ENCODE peak calls at places on chromosomes 11 and 22, in five cellular contexts. U, X, C, N and D are unnamed samples.

GRCh38 chr11:47233989-47234668 is 14.5 kb downstream of the ACP2 start:
- DNase-seq in U (no peak), X (peak), C (no peak), N (peak), D (no peak)

GRCh38 chr11:116835042-116835772 is 2.2 kb downstream of the APOA1 start:
- DNase-seq in U (no peak), X (peak), C (no peak), N (peak), D (no peak)

GRCh38 chr11:76782526-76783293 is 446 bp upstream of the TSKU start:
- DNase-seq in U (peak), X (peak), C (peak), N (peak), D (peak)

GRCh38 chr11:15852179-15852578 is 504.2 kb downstream of the SOX6 start:
- DNase-seq in U (peak), X (no peak), C (no peak), N (peak), D (no peak)

GRCh38 chr22:30325065-30325720 is 1.5 kb downstream of the TBC1D10A start:
- DNase-seq in U (peak), X (no peak), C (peak), N (peak), D (no peak)

GRCh38 chr11:1827095-1827797 is 7.5 kb upstream of the SYT8 start:
- DNase-seq in U (peak), X (no peak), C (peak), N (peak), D (peak)

GRCh38 chr11:1157645-1158591 is at the start of gene MUC5AC:
- DNase-seq in U (peak), X (peak), C (no peak), N (no peak), D (peak)

GRCh38 chr11:132312161-132312560 is 941.7 kb downstream of the NTM start:
- DNase-seq in U (no peak), X (no peak), C (no peak), N (peak), D (no peak)

GRCh38 chr11:66789097-66789890 is 53.9 kb upstream of the RCE1 start:
- DNase-seq in U (no peak), X (no peak), C (no peak), N (no peak), D (no peak)

GRCh38 chr22:37167981-37168647 is 18.4 kb upstream of the IL2RB start:
- DNase-seq in U (no peak), X (no peak), C (no peak), N (no peak), D (peak)

GRCh38 chr11:127996825-127997224 is 590.5 kb downstream of the ETS1 start:
- DNase-seq in U (no peak), X (no peak), C (no peak), N (peak), D (no peak)

GRCh38 chr11:102196816-102197215 is 86.6 kb downstream of the YAP1 start:
- DNase-seq in U (no peak), X (no peak), C (no peak), N (peak), D (no peak)

GRCh38 chr11:129391864-129392263 is 16.2 kb downstream of the BARX2 start:
- DNase-seq in U (no peak), X (no peak), C (no peak), N (no peak), D (no peak)

GRCh38 chr11:95977534-95978174 is 53.7 kb upstream of the MTMR2 start:
- DNase-seq in U (peak), X (no peak), C (no peak), N (peak), D (no peak)

GRCh38 chr22:19941365-19942070 is at the start of the genes COMT and TXNRD2:
- DNase-seq in U (peak), X (no peak), C (peak), N (peak), D (peak)

GRCh38 chr11:117819096-117820040 is 5.2 kb downstream of the FXYD2 start:
- DNase-seq in U (peak), X (peak), C (peak), N (peak), D (peak)

GRCh38 chr11:6629892-6630631 is 10.8 kb upstream of the TPP1 start:
- DNase-seq in U (no peak), X (peak), C (no peak), N (no peak), D (no peak)

GRCh38 chr11:130300567-130300966 is 14.2 kb downstream of the ZBTB44 start:
- DNase-seq in U (no peak), X (no peak), C (no peak), N (no peak), D (no peak)

GRCh38 chr11:64644348-64645242 is 53.6 kb downstream of the SLC22A12 start:
- DNase-seq in U (no peak), X (peak), C (no peak), N (no peak), D (no peak)

GRCh38 chr22:19643448-19644313 is 70.6 kb upstream of the SEPTIN5 start:
- DNase-seq in U (no peak), X (peak), C (no peak), N (no peak), D (no peak)

GRCh38 chr11:18775492-18776292 is 15.9 kb downstream of the PTPN5 start:
- DNase-seq in U (peak), X (peak), C (peak), N (peak), D (no peak)

GRCh38 chr11:111663820-111664219 is 61.6 kb downstream of the SIK2 start:
- DNase-seq in U (peak), X (no peak), C (peak), N (peak), D (peak)

GRCh38 chr11:7657306-7658025 is 15.8 kb downstream of the CYB5R2 start:
- DNase-seq in U (peak), X (peak), C (peak), N (peak), D (peak)

GRCh38 chr11:27860811-27861210 is 160.6 kb upstream of the BDNF start:
- DNase-seq in U (no peak), X (no peak), C (no peak), N (no peak), D (no peak)

GRCh38 chr11:32385998-32386397 is 49.3 kb downstream of the WT1 start:
- DNase-seq in U (peak), X (peak), C (no peak), N (peak), D (no peak)

GRCh38 chr11:56103210-56103737 is at the start of gene OR8H2:
- DNase-seq in U (no peak), X (no peak), C (no peak), N (no peak), D (no peak)

GRCh38 chr11:44349328-44349727 is 39.4 kb upstream of the ALX4 start:
- DNase-seq in U (no peak), X (no peak), C (no peak), N (no peak), D (no peak)

GRCh38 chr11:44345781-44346180 is 35.8 kb upstream of the ALX4 start:
- DNase-seq in U (no peak), X (no peak), C (no peak), N (no peak), D (no peak)

GRCh38 chr11:44348721-44349120 is 38.8 kb upstream of the ALX4 start:
- DNase-seq in U (no peak), X (no peak), C (no peak), N (no peak), D (no peak)

GRCh38 chr11:44348114-44348513 is 38.2 kb upstream of the ALX4 start:
- DNase-seq in U (no peak), X (no peak), C (no peak), N (no peak), D (no peak)

GRCh38 chr11:44346983-44347382 is 37.0 kb upstream of the ALX4 start:
- DNase-seq in U (no peak), X (no peak), C (no peak), N (no peak), D (no peak)
- TF ChIP-seq CTCF in U (no peak), X (no peak), C (no peak), N (no peak), D (no peak)

GRCh38 chr22:47409501-47410275 is 647.2 kb downstream of the TBC1D22A start:
- DNase-seq in U (no peak), X (no peak), C (no peak), N (no peak), D (no peak)

GRCh38 chr22:47407626-47408025 is 645.2 kb downstream of the TBC1D22A start:
- DNase-seq in U (no peak), X (no peak), C (no peak), N (no peak), D (no peak)

GRCh38 chr22:47408409-47408808 is 646.0 kb downstream of the TBC1D22A start:
- DNase-seq in U (no peak), X (no peak), C (no peak), N (no peak), D (no peak)

GRCh38 chr22:47406180-47406723 is 643.8 kb downstream of the TBC1D22A start:
- DNase-seq in U (no peak), X (no peak), C (no peak), N (no peak), D (no peak)

DNA sequence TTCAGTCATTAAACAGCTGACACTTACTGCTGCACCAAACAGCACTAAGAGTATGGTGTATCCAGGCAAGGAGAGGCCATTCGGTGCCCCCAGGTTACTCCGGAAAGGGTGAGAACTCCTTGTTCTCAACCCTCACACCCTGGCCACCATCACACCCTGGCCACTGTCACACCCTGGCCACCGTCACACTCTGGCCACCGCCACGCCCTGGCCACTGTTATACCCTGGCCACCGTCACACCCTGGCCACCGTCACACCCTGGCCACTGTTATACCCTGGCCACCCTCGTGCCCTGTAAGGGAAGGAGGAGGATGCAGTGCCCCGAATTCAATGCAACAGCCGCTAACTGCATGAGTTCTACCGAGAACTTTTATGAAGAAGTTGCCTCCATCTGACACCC is 644.4 kb downstream of the TBC1D22A start:
- DNase-seq in U (no peak), X (no peak), C (no peak), N (no peak), D (no peak)
- TF ChIP-seq CTCF in U (no peak), X (no peak), C (no peak), N (no peak), D (no peak)

GRCh38 chr22:24975125-24975640 is 22.7 kb downstream of the KIAA1671 start:
- DNase-seq in U (no peak), X (no peak), C (no peak), N (no peak), D (no peak)

GRCh38 chr22:24975813-24976341 is 23.4 kb downstream of the KIAA1671 start:
- DNase-seq in U (no peak), X (no peak), C (peak), N (peak), D (no peak)

GRCh38 chr22:24976442-24977218 is 24.1 kb downstream of the KIAA1671 start:
- DNase-seq in U (no peak), X (no peak), C (no peak), N (no peak), D (no peak)

GRCh38 chr22:24978308-24978707 is 25.8 kb downstream of the KIAA1671 start:
- DNase-seq in U (no peak), X (no peak), C (no peak), N (no peak), D (no peak)

GRCh38 chr22:24977370-24978230 is 25.1 kb downstream of the KIAA1671 start:
- DNase-seq in U (no peak), X (no peak), C (peak), N (no peak), D (peak)
- TF ChIP-seq CTCF in U (no peak), X (no peak), C (no peak), N (no peak), D (no peak)

DNA sequence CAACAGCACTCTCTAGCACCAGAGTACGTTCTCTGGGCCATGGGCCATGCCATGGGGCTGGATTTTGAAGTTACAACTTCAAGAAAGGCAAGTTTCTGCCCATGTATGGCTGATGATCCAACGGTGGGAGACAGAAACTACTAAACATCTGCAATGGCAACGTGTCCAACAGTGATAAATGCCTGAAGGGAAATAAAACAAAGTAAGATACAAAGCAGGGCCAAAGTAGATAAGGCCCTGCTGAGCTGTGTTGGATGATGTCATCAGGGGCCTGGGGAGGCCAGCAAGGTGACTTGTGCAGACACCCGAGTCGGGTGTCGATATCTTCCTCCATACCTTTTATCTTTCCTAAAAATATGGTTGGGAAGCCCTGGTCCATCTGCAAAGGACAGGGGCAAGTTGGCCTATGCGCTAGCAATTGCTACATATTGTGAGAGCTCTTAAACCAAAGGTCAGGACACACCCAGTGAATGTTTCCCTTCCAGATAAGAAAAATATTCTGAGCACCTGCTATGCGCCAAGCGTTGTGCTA is 487.2 kb downstream of the MN1 start:
- DNase-seq in U (no peak), X (no peak), C (no peak), N (no peak), D (no peak)
- TF ChIP-seq CTCF in U (no peak), X (no peak), C (no peak), N (no peak), D (no peak)

GRCh38 chr11:125075900-125076317 is 12.8 kb downstream of the SLC37A2 start:
- DNase-seq in U (no peak), X (no peak), C (no peak), N (no peak), D (no peak)
- TF ChIP-seq CTCF in U (no peak), X (peak), C (no peak), N (no peak), D (no peak)

GRCh38 chr11:86955674-86956522 is 703 bp upstream of the FZD4 start:
- DNase-seq in U (peak), X (peak), C (peak), N (peak), D (peak)

GRCh38 chr11:86952933-86953637 is 2.1 kb downstream of the FZD4 start:
- DNase-seq in U (no peak), X (no peak), C (no peak), N (peak), D (no peak)

GRCh38 chr11:86952221-86952875 is 2.8 kb downstream of the FZD4 start:
- DNase-seq in U (no peak), X (no peak), C (no peak), N (no peak), D (no peak)

GRCh38 chr11:86954288-86955110 is 696 bp downstream of the FZD4 start:
- DNase-seq in U (peak), X (peak), C (peak), N (no peak), D (peak)

GRCh38 chr11:86955111-86955673 is at the start of gene FZD4:
- DNase-seq in U (peak), X (peak), C (peak), N (peak), D (peak)
- TF ChIP-seq CTCF in U (no peak), X (no peak), C (no peak), N (no peak), D (peak)